ENCODE peak calls at places on chromosomes 1 and 21, in five cellular contexts. One of them, this sample, is unnamed.

GRCh38 chr1:69648486-69648885 is 80.8 kb downstream of the LRRC7 start:
- DNase-seq in mucosa of descending colon: no peak
- DNase-seq in tibial artery: no peak
- DNase-seq in foreskin keratinocyte: peak; percentile 21
- DNase-seq in MM.1S: peak; percentile 30
- DNase-seq in this sample: no peak

GRCh38 chr1:118987431-118988185 is 535 bp downstream of the TBX15 start:
- DNase-seq in mucosa of descending colon: no peak
- DNase-seq in tibial artery: peak; percentile 46
- DNase-seq in foreskin keratinocyte: no peak
- DNase-seq in MM.1S: no peak
- DNase-seq in this sample: peak; percentile 85

GRCh38 chr1:30847358-30847972 is 61.1 kb downstream of the SDC3 start:
- DNase-seq in mucosa of descending colon: peak; percentile 79
- DNase-seq in tibial artery: peak; percentile 70
- DNase-seq in foreskin keratinocyte: no peak
- DNase-seq in MM.1S: no peak
- DNase-seq in this sample: peak; percentile 75

GRCh38 chr1:31846484-31846883 is 30.7 kb upstream of the SPOCD1 start:
- DNase-seq in mucosa of descending colon: no peak
- DNase-seq in tibial artery: no peak
- DNase-seq in foreskin keratinocyte: no peak
- DNase-seq in MM.1S: no peak
- DNase-seq in this sample: no peak

GRCh38 chr21:44253832-44254700 is 7.6 kb downstream of the DNMT3L start:
- DNase-seq in mucosa of descending colon: no peak
- DNase-seq in tibial artery: no peak
- DNase-seq in foreskin keratinocyte: no peak
- DNase-seq in MM.1S: peak; percentile 49
- DNase-seq in this sample: peak; percentile 39

GRCh38 chr1:54649130-54649898 is 7.7 kb downstream of the MROH7 start:
- DNase-seq in mucosa of descending colon: peak; percentile 83
- DNase-seq in tibial artery: no peak
- DNase-seq in foreskin keratinocyte: no peak
- DNase-seq in MM.1S: no peak
- DNase-seq in this sample: no peak

GRCh38 chr1:10195570-10195969 is 14.8 kb upstream of the KIF1B start:
- DNase-seq in mucosa of descending colon: no peak
- DNase-seq in tibial artery: no peak
- DNase-seq in foreskin keratinocyte: peak; percentile 50
- DNase-seq in MM.1S: no peak
- DNase-seq in this sample: no peak

GRCh38 chr1:226804907-226805759 is 65.3 kb upstream of the PSEN2 start:
- DNase-seq in mucosa of descending colon: no peak
- DNase-seq in tibial artery: no peak
- DNase-seq in foreskin keratinocyte: no peak
- DNase-seq in MM.1S: no peak
- DNase-seq in this sample: no peak

GRCh38 chr21:41045534-41046268 is 122.3 kb upstream of the BACE2 start:
- DNase-seq in mucosa of descending colon: peak; percentile 14
- DNase-seq in tibial artery: no peak
- DNase-seq in foreskin keratinocyte: no peak
- DNase-seq in MM.1S: no peak
- DNase-seq in this sample: no peak

GRCh38 chr1:22875240-22875639 is 97.4 kb downstream of the LACTBL1 start:
- DNase-seq in mucosa of descending colon: no peak
- DNase-seq in tibial artery: no peak
- DNase-seq in foreskin keratinocyte: no peak
- DNase-seq in MM.1S: no peak
- DNase-seq in this sample: no peak

GRCh38 chr1:202682477-202682876 is 27.8 kb downstream of the SYT2 start:
- DNase-seq in mucosa of descending colon: no peak
- DNase-seq in tibial artery: no peak
- DNase-seq in foreskin keratinocyte: no peak
- DNase-seq in MM.1S: no peak
- DNase-seq in this sample: no peak

GRCh38 chr1:54987830-54988705 is 7.6 kb downstream of the TMEM61 start:
- DNase-seq in mucosa of descending colon: no peak
- DNase-seq in tibial artery: no peak
- DNase-seq in foreskin keratinocyte: no peak
- DNase-seq in MM.1S: no peak
- DNase-seq in this sample: no peak

GRCh38 chr1:108815566-108815965 is 41.3 kb downstream of the AKNAD1 start:
- DNase-seq in mucosa of descending colon: no peak
- DNase-seq in tibial artery: no peak
- DNase-seq in foreskin keratinocyte: no peak
- DNase-seq in MM.1S: no peak
- DNase-seq in this sample: no peak

GRCh38 chr1:24325587-24326449 is 6.7 kb downstream of the GRHL3 start:
- DNase-seq in mucosa of descending colon: peak; percentile 5
- DNase-seq in tibial artery: no peak
- DNase-seq in foreskin keratinocyte: no peak
- DNase-seq in MM.1S: no peak
- DNase-seq in this sample: no peak

GRCh38 chr21:41726970-41727783 is 39.7 kb downstream of the RIPK4 start:
- DNase-seq in mucosa of descending colon: no peak
- DNase-seq in tibial artery: peak; percentile 86
- DNase-seq in foreskin keratinocyte: peak; percentile 80
- DNase-seq in MM.1S: no peak
- DNase-seq in this sample: peak; percentile 88

GRCh38 chr1:228016653-228017355 is 10.0 kb downstream of the WNT3A start:
- DNase-seq in mucosa of descending colon: no peak
- DNase-seq in tibial artery: no peak
- DNase-seq in foreskin keratinocyte: no peak
- DNase-seq in MM.1S: no peak
- DNase-seq in this sample: no peak

GRCh38 chr21:29145837-29146453 is 15.5 kb downstream of the MAP3K7CL start:
- DNase-seq in mucosa of descending colon: no peak
- DNase-seq in tibial artery: no peak
- DNase-seq in foreskin keratinocyte: peak; percentile 90
- DNase-seq in MM.1S: no peak
- DNase-seq in this sample: no peak

GRCh38 chr1:156927215-156928042 is 7.0 kb downstream of the LRRC71 start:
- DNase-seq in mucosa of descending colon: peak; percentile 78
- DNase-seq in tibial artery: peak; percentile 54
- DNase-seq in foreskin keratinocyte: peak; percentile 33
- DNase-seq in MM.1S: peak; percentile 73
- DNase-seq in this sample: peak; percentile 69

GRCh38 chr1:11333631-11334030 is 60.6 kb downstream of the UBIAD1 start:
- DNase-seq in mucosa of descending colon: no peak
- DNase-seq in tibial artery: no peak
- DNase-seq in foreskin keratinocyte: no peak
- DNase-seq in MM.1S: no peak
- DNase-seq in this sample: no peak

GRCh38 chr1:16978589-16979474 is 1.6 kb downstream of the MFAP2 start:
- DNase-seq in mucosa of descending colon: peak; percentile 23
- DNase-seq in tibial artery: peak; percentile 83
- DNase-seq in foreskin keratinocyte: no peak
- DNase-seq in MM.1S: no peak
- DNase-seq in this sample: peak; percentile 77

GRCh38 chr1:152697701-152698600 is at the start of gene LCE2A:
- DNase-seq in mucosa of descending colon: no peak
- DNase-seq in tibial artery: no peak
- DNase-seq in foreskin keratinocyte: no peak
- DNase-seq in MM.1S: no peak
- DNase-seq in this sample: no peak

GRCh38 chr1:206472886-206473285 is 2.6 kb downstream of the IKBKE start:
- DNase-seq in mucosa of descending colon: no peak
- DNase-seq in tibial artery: no peak
- DNase-seq in foreskin keratinocyte: no peak
- DNase-seq in MM.1S: no peak
- DNase-seq in this sample: no peak

GRCh38 chr21:32803651-32804050 is 32.1 kb upstream of the PAXBP1 start:
- DNase-seq in mucosa of descending colon: no peak
- DNase-seq in tibial artery: no peak
- DNase-seq in foreskin keratinocyte: no peak
- DNase-seq in MM.1S: no peak
- DNase-seq in this sample: no peak

GRCh38 chr1:167488786-167489185 is 29.5 kb downstream of the CD247 start:
- DNase-seq in mucosa of descending colon: no peak
- DNase-seq in tibial artery: no peak
- DNase-seq in foreskin keratinocyte: no peak
- DNase-seq in MM.1S: no peak
- DNase-seq in this sample: no peak

GRCh38 chr1:58529288-58529687 is 17.2 kb downstream of the OMA1 start:
- DNase-seq in mucosa of descending colon: no peak
- DNase-seq in tibial artery: no peak
- DNase-seq in foreskin keratinocyte: no peak
- DNase-seq in MM.1S: no peak
- DNase-seq in this sample: no peak

GRCh38 chr1:187261637-187262036 is 432.9 kb downstream of the PLA2G4A start:
- DNase-seq in mucosa of descending colon: no peak
- DNase-seq in tibial artery: no peak
- DNase-seq in foreskin keratinocyte: no peak
- DNase-seq in MM.1S: no peak
- DNase-seq in this sample: no peak

GRCh38 chr1:172647110-172647564 is 11.8 kb upstream of the FASLG start:
- DNase-seq in mucosa of descending colon: no peak
- DNase-seq in tibial artery: no peak
- DNase-seq in foreskin keratinocyte: no peak
- DNase-seq in MM.1S: no peak
- DNase-seq in this sample: no peak

GRCh38 chr1:151036356-151036755 is at the start of gene BNIPL:
- DNase-seq in mucosa of descending colon: no peak
- DNase-seq in tibial artery: no peak
- DNase-seq in foreskin keratinocyte: no peak
- DNase-seq in MM.1S: no peak
- DNase-seq in this sample: no peak

GRCh38 chr1:75203415-75204277 is 69.5 kb downstream of the LHX8 start:
- DNase-seq in mucosa of descending colon: peak; percentile 18
- DNase-seq in tibial artery: no peak
- DNase-seq in foreskin keratinocyte: peak; percentile 22
- DNase-seq in MM.1S: peak; percentile 64
- DNase-seq in this sample: no peak

GRCh38 chr21:33219961-33220360 is 9.8 kb upstream of the IFNAR2 start:
- DNase-seq in mucosa of descending colon: no peak
- DNase-seq in tibial artery: no peak
- DNase-seq in foreskin keratinocyte: no peak
- DNase-seq in MM.1S: no peak
- DNase-seq in this sample: no peak

GRCh38 chr1:86068841-86069756 is 87.5 kb downstream of the COL24A1 start:
- DNase-seq in mucosa of descending colon: no peak
- DNase-seq in tibial artery: no peak
- DNase-seq in foreskin keratinocyte: no peak
- DNase-seq in MM.1S: no peak
- DNase-seq in this sample: no peak

GRCh38 chr1:196115641-196116040 is 492.6 kb downstream of the KCNT2 start:
- DNase-seq in mucosa of descending colon: peak; percentile 2
- DNase-seq in tibial artery: peak; percentile 68
- DNase-seq in foreskin keratinocyte: no peak
- DNase-seq in MM.1S: no peak
- DNase-seq in this sample: peak; percentile 69

GRCh38 chr1:151984313-151984956 is 9.2 kb downstream of the S100A10 start:
- DNase-seq in mucosa of descending colon: no peak
- DNase-seq in tibial artery: no peak
- DNase-seq in foreskin keratinocyte: no peak
- DNase-seq in MM.1S: peak; percentile 74
- DNase-seq in this sample: no peak

GRCh38 chr1:201505505-201505893 is 1.4 kb downstream of the CSRP1 start:
- DNase-seq in mucosa of descending colon: peak; percentile 58
- DNase-seq in tibial artery: no peak
- DNase-seq in foreskin keratinocyte: no peak
- DNase-seq in MM.1S: no peak
- DNase-seq in this sample: no peak

GRCh38 chr1:201504799-201505504 is 2.0 kb downstream of the CSRP1 start:
- DNase-seq in mucosa of descending colon: no peak
- DNase-seq in tibial artery: no peak
- DNase-seq in foreskin keratinocyte: no peak
- DNase-seq in MM.1S: no peak
- DNase-seq in this sample: no peak

GRCh38 chr1:201506092-201506491 is 831 bp downstream of the CSRP1 start:
- DNase-seq in mucosa of descending colon: no peak
- DNase-seq in tibial artery: no peak
- DNase-seq in foreskin keratinocyte: no peak
- DNase-seq in MM.1S: no peak
- DNase-seq in this sample: no peak

GRCh38 chr1:201508809-201509208 is 1.9 kb upstream of the CSRP1 start:
- DNase-seq in mucosa of descending colon: no peak
- DNase-seq in tibial artery: no peak
- DNase-seq in foreskin keratinocyte: no peak
- DNase-seq in MM.1S: no peak
- DNase-seq in this sample: no peak

GRCh38 chr1:201506573-201507567 is at the start of gene CSRP1:
- DNase-seq in mucosa of descending colon: peak; percentile 93
- DNase-seq in tibial artery: peak; percentile 87
- DNase-seq in foreskin keratinocyte: no peak
- DNase-seq in MM.1S: peak; percentile 92
- DNase-seq in this sample: peak; percentile 90
- TF ChIP-seq CTCF in mucosa of descending colon: no peak
- TF ChIP-seq CTCF in tibial artery: peak; percentile 9
- TF ChIP-seq CTCF in foreskin keratinocyte: peak; percentile 34
- TF ChIP-seq CTCF in MM.1S: no peak
- TF ChIP-seq CTCF in this sample: no peak

GRCh38 chr1:234848972-234849641 is 239.1 kb upstream of the IRF2BP2 start:
- DNase-seq in mucosa of descending colon: no peak
- DNase-seq in tibial artery: no peak
- DNase-seq in foreskin keratinocyte: peak; percentile 60
- DNase-seq in MM.1S: no peak
- DNase-seq in this sample: no peak
- H3K4me1 ChIP-seq in mucosa of descending colon: peaks cover 22% of the 10 kb centered on the region
- H3K4me1 ChIP-seq in tibial artery: no peaks in the 10 kb centered on the region
- H3K4me1 ChIP-seq in foreskin keratinocyte: no peaks in the 10 kb centered on the region
- H3K4me1 ChIP-seq in MM.1S: peaks cover 38% of the 10 kb centered on the region
- H3K4me1 ChIP-seq in this sample: peaks cover 7% of the 10 kb centered on the region

DNA sequence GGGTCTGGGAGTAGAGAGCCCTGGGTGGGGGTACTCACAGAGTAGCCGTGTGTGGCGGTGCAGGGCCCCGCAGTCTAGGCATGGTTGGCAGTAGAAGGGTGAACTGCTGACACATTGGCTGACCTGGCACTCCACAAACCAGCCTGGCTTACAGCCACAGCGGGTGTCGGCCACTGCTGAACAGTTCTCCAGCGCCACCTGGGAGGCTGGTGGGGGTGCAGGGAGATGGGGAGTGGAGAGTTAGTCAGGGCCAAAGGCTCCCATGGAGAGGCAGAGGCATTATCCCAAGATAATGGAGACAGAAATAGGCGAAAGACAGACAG is 1.5 kb downstream of the TNFRSF25 start:
- DNase-seq in mucosa of descending colon: peak; percentile 83
- DNase-seq in tibial artery: no peak
- DNase-seq in foreskin keratinocyte: no peak
- DNase-seq in MM.1S: no peak
- DNase-seq in this sample: no peak
- TF ChIP-seq CTCF in mucosa of descending colon: no peak
- TF ChIP-seq CTCF in tibial artery: no peak
- TF ChIP-seq CTCF in foreskin keratinocyte: peak; percentile 22
- TF ChIP-seq CTCF in MM.1S: no peak
- TF ChIP-seq CTCF in this sample: no peak

DNA sequence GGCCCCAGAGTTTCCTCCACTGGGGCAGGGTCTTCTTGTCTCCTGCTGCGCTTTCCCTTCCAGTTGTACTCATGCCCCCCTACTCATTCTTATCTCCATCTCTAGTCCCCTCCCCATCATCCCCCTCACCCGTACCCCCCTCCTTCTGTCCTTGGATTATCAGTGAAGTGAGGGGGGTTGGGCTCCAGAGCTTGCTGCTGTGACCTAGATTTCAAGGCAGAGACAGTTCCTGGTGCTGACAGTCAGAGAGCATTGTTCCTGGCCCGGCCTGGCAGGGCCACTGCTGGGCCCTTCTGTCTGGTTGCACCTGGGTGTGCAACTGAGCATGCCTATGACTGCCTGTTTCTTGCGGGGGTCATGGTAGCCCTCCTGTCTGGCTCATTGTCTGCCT is 4.5 kb downstream of the PEA15 start:
- DNase-seq in mucosa of descending colon: no peak
- DNase-seq in tibial artery: no peak
- DNase-seq in foreskin keratinocyte: no peak
- DNase-seq in MM.1S: no peak
- DNase-seq in this sample: peak; percentile 44
- H3K4me1 ChIP-seq in mucosa of descending colon: peaks cover 17% of the 10 kb centered on the region
- H3K4me1 ChIP-seq in tibial artery: peaks cover 57% of the 10 kb centered on the region
- H3K4me1 ChIP-seq in foreskin keratinocyte: peaks cover 3% of the 10 kb centered on the region
- H3K4me1 ChIP-seq in MM.1S: peaks cover 15% of the 10 kb centered on the region
- H3K4me1 ChIP-seq in this sample: peaks cover 41% of the 10 kb centered on the region

This sample was measured in psoas muscle.